ENCODE peak calls at places on chromosomes 16 and 17, in five cellular contexts. A is cardiac muscle cell, X is fibroblast of mammary gland, C is prostate gland, R is psoas muscle. G is an unnamed sample.

GRCh38 chr17:17564896-17565295 is 26.6 kb downstream of the PEMT start:
- DNase-seq in A (no peak), R (peak; percentile 36), C (no peak), X (no peak), G (no peak)

GRCh38 chr16:86297391-86297790 is 212.9 kb upstream of the FOXF1 start:
- DNase-seq in A (no peak), X (peak; percentile 36), R (no peak), C (no peak), G (no peak)

GRCh38 chr17:31595666-31596381 is 204.3 kb downstream of the RAB11FIP4 start:
- DNase-seq in A (no peak), R (no peak), X (peak; percentile 15), C (no peak), G (no peak)

GRCh38 chr16:53924311-53924860 is 220.4 kb downstream of the FTO start:
- DNase-seq in X (no peak), A (peak; percentile 47), C (no peak), R (no peak), G (no peak)

GRCh38 chr16:74201561-74201960 is 95.1 kb upstream of the PSMD7 start:
- DNase-seq in C (no peak), R (no peak), X (peak; percentile 16), A (no peak), G (no peak)

GRCh38 chr17:40602445-40603443 is 37.5 kb upstream of the CCR7 start:
- DNase-seq in R (no peak), X (no peak), A (no peak), C (no peak), G (no peak)

GRCh38 chr16:12462690-12463646 is 340.7 kb downstream of the CPPED1 start:
- DNase-seq in C (no peak), X (peak; percentile 61), R (no peak), A (peak; percentile 63), G (no peak)

GRCh38 chr16:25033852-25034251 is 18.7 kb upstream of the ARHGAP17 start:
- DNase-seq in C (no peak), R (no peak), X (peak; percentile 74), A (peak; percentile 57), G (no peak)

GRCh38 chr16:86428729-86429472 is 81.4 kb upstream of the FOXF1 start:
- DNase-seq in C (no peak), X (no peak), A (peak; percentile 4), R (no peak), G (no peak)

GRCh38 chr17:48644910-48645557 is 18.9 kb upstream of the HOXB9 start:
- DNase-seq in A (no peak), X (no peak), C (no peak), R (no peak), G (no peak)

GRCh38 chr17:31266042-31266441 is 31.0 kb downstream of the OMG start:
- DNase-seq in X (no peak), R (no peak), A (no peak), C (no peak), G (no peak)

GRCh38 chr16:27639588-27640276 is 89.8 kb downstream of the KATNIP start:
- DNase-seq in R (no peak), X (peak; percentile 63), A (peak; percentile 75), C (peak; percentile 33), G (no peak)

GRCh38 chr16:66480265-66481080 is 53.4 kb downstream of the BEAN1 start:
- DNase-seq in C (no peak), A (no peak), R (no peak), X (no peak), G (no peak)

GRCh38 chr16:15055141-15056053 is 477 bp downstream of the NTAN1 start:
- DNase-seq in C (no peak), R (peak; percentile 82), X (peak; percentile 30), A (no peak), G (no peak)

GRCh38 chr17:44005865-44006580 is 1.6 kb downstream of the NAGS start:
- DNase-seq in C (no peak), A (peak; percentile 16), X (no peak), R (peak; percentile 61), G (no peak)
- TF ChIP-seq CTCF in C (peak; percentile 9), A (peak; percentile 15), X (no peak), R (no peak), G (no peak)

DNA sequence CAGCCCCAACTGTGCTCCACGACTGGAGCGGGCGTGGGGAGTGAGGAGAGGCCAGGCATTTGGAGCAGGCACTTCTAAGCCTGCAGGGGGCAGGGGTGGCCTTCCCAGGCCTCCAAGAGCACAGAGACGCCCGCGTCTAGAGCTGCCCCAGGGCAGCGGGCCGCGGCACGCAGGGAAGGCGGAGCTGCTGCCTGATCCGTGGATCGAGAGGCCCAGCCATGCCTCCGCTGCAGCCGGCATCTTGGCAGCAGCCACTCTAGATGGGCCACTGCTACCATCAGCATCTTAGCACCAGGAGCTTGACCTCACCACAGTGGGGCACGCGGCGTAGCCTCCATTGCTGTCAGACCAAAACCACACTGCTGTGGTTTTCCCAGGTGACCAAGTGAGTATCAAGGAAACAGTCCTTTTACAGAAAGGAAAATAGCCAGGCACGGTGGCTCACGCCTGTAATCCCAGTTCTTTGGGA is 20.4 kb upstream of the WDR45B start:
- DNase-seq in A (peak; percentile 51), C (peak; percentile 62), R (peak; percentile 84), X (peak; percentile 38), G (no peak)
- TF ChIP-seq CTCF in A (peak; percentile 48), C (peak; percentile 38), R (peak; percentile 68), X (peak; percentile 39), G (no peak)

GRCh38 chr16:3012828-3013420 is at the start of gene CLDN9:
- DNase-seq in C (no peak), X (no peak), R (no peak), A (no peak), G (no peak)

GRCh38 chr16:3015865-3016521 is 2.0 kb downstream of the CLDN6 start:
- DNase-seq in R (no peak), X (no peak), A (no peak), C (no peak), G (no peak)

GRCh38 chr16:3013491-3013951 is 798 bp downstream of the CLDN9 start:
- DNase-seq in X (no peak), R (no peak), C (no peak), A (no peak), G (no peak)

GRCh38 chr16:3014971-3015370 is 2.2 kb downstream of the CLDN9 start:
- DNase-seq in R (no peak), C (no peak), A (no peak), X (no peak), G (no peak)

GRCh38 chr16:3013998-3014690 is 1.4 kb downstream of the CLDN9 start:
- DNase-seq in C (no peak), X (no peak), A (no peak), R (no peak), G (no peak)
- TF ChIP-seq CTCF in C (no peak), X (no peak), A (no peak), R (no peak), G (no peak)

DNA sequence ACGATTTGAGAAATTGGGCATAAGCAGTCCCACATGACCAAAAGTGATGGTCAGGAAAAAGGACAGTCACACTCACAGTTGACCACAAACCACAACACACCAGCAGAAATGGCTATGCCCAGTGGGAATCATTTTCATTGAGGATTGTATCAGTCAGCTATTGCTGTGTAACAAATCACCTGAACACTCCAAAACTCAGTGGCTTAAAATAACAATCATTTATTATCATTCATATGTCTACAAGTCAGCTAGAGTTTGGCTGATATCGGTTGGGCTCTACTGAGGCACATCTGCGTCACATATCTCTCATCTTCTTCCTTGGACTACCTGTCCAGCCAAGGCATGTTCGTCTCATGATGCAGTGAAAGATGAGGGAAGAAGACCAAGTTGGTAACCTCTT is 93.3 kb downstream of the CMC2 start:
- DNase-seq in C (no peak), X (no peak), R (no peak), A (no peak), G (no peak)
- TF ChIP-seq CTCF in C (no peak), X (no peak), R (no peak), A (no peak), G (no peak)